ENCODE peak calls at places on chromosomes 6 and 20, in four cellular contexts. V is K562, D is A549, S is GM12878. L is an unnamed sample.

GRCh38 chr6:167219967-167220512 is 62.3 kb upstream of the GPR31 start:
- DNase-seq in V (no peak), D (no peak), S (no peak), L (no peak)

GRCh38 chr6:15297895-15298590 is 52.2 kb downstream of the JARID2 start:
- DNase-seq in V (no peak), D (no peak), S (no peak), L (no peak)

GRCh38 chr6:71349976-71350615 is 61.5 kb downstream of the OGFRL1 start:
- DNase-seq in V (no peak), D (no peak), S (no peak), L (peak; percentile 80)

GRCh38 chr6:77467038-77467437 is 3.7 kb upstream of the HTR1B start:
- DNase-seq in V (no peak), D (no peak), S (no peak), L (peak; percentile 13)

GRCh38 chr6:38305995-38306681 is 333.6 kb downstream of the BTBD9 start:
- DNase-seq in V (no peak), D (no peak), S (peak; percentile 40), L (peak; percentile 46)

GRCh38 chr6:44052419-44053011 is 74.7 kb downstream of the MRPL14 start:
- DNase-seq in V (peak; percentile 78), D (peak; percentile 56), S (no peak), L (peak; percentile 80)

GRCh38 chr6:140609956-140610355 is 1235.5 kb upstream of the CITED2 start:
- DNase-seq in V (no peak), D (no peak), S (no peak), L (no peak)

GRCh38 chr20:11556410-11556809 is 361.3 kb upstream of the BTBD3 start:
- DNase-seq in V (no peak), D (no peak), S (no peak), L (no peak)

GRCh38 chr6:125924169-125924568 is 32.4 kb upstream of the HINT3 start:
- DNase-seq in V (peak; percentile 35), D (no peak), S (no peak), L (no peak)

GRCh38 chr6:13398081-13398406 is 69.7 kb upstream of the TBC1D7 start:
- DNase-seq in V (no peak), D (no peak), S (no peak), L (no peak)

GRCh38 chr20:18428490-18429173 is 38.2 kb downstream of the DZANK1 start:
- DNase-seq in V (no peak), D (peak; percentile 19), S (no peak), L (peak; percentile 16)

GRCh38 chr6:27761391-27761790 is 150.8 kb downstream of the OR2B2 start:
- DNase-seq in V (peak; percentile 3), D (no peak), S (no peak), L (no peak)

GRCh38 chr6:16511723-16512584 is 249.3 kb downstream of the ATXN1 start:
- DNase-seq in V (no peak), D (no peak), S (peak; percentile 72), L (no peak)

GRCh38 chr20:24199493-24199892 is 210.9 kb upstream of the GGTLC1 start:
- DNase-seq in V (no peak), D (no peak), S (no peak), L (no peak)

GRCh38 chr6:14903176-14904088 is 342.4 kb upstream of the JARID2 start:
- DNase-seq in V (no peak), D (no peak), S (no peak), L (no peak)

GRCh38 chr6:190596-191395 is 101.5 kb upstream of the DUSP22 start:
- DNase-seq in V (no peak), D (no peak), S (no peak), L (no peak)

GRCh38 chr20:38779247-38780097 is 26.0 kb upstream of the PPP1R16B start:
- DNase-seq in V (no peak), D (no peak), S (no peak), L (no peak)

GRCh38 chr20:59004763-59005522 is 2.1 kb downstream of the CTSZ start:
- DNase-seq in V (no peak), D (no peak), S (peak; percentile 94), L (no peak)

GRCh38 chr6:104525677-104526322 is 333.9 kb downstream of the HACE1 start:
- DNase-seq in V (peak; percentile 90), D (peak; percentile 69), S (peak; percentile 17), L (peak; percentile 64)

GRCh38 chr6:22519237-22519636 is 50.1 kb upstream of the HDGFL1 start:
- DNase-seq in V (no peak), D (no peak), S (no peak), L (no peak)

GRCh38 chr20:25574411-25574810 is 10.9 kb downstream of the NINL start:
- DNase-seq in V (peak; percentile 9), D (peak; percentile 54), S (no peak), L (peak; percentile 52)

GRCh38 chr20:50704971-50705370 is 13.6 kb upstream of the RIPOR3 start:
- DNase-seq in V (no peak), D (no peak), S (no peak), L (peak; percentile 87)

GRCh38 chr20:10369723-10370090 is 64.3 kb downstream of the MKKS start:
- DNase-seq in V (no peak), D (peak; percentile 95), S (no peak), L (peak; percentile 37)

DNA sequence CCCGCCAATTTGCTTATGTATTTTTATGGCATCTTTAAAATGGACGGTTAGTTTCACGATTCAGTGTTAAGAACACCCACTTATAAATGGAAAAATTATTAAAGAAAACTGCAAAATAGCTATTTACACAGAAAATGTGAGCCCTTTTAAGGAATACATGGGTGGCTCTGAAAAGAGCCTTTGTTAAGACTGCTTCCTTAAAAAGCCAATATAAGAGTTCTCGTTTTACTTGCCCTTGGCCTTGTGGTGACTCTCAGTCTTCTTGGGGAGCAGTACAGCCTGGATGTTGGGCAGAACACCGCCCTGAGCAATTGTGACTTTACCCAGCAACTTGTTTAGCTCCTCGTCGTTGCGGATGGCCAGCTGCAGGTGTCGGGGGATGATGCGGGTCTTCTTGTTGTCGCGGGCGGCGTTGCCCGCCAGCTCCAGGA is 111.4 kb downstream of the HFE start:
- DNase-seq in V (no peak), D (no peak), S (no peak), L (peak; percentile 26)
- TF ChIP-seq ELK1 in V (no peak), D (no peak), S (no peak), L (no peak)

GRCh38 chr6:133504761-133505160 is 263.6 kb downstream of the EYA4 start:
- DNase-seq in V (no peak), D (no peak), S (no peak), L (no peak)
- TF ChIP-seq ELK1 in V (no peak), D (no peak), S (no peak), L (no peak)

GRCh38 chr6:87661016-87661415 is 41.0 kb downstream of the AKIRIN2 start:
- DNase-seq in V (no peak), D (no peak), S (no peak), L (peak; percentile 55)

GRCh38 chr6:87656857-87657256 is 45.2 kb downstream of the AKIRIN2 start:
- DNase-seq in V (no peak), D (no peak), S (no peak), L (no peak)

GRCh38 chr6:87661503-87661902 is 40.5 kb downstream of the AKIRIN2 start:
- DNase-seq in V (no peak), D (no peak), S (no peak), L (peak; percentile 32)

GRCh38 chr6:87660226-87660886 is 41.7 kb downstream of the AKIRIN2 start:
- DNase-seq in V (no peak), D (no peak), S (no peak), L (peak; percentile 83)

GRCh38 chr6:87658516-87658915 is 43.5 kb downstream of the AKIRIN2 start:
- DNase-seq in V (peak; percentile 15), D (no peak), S (no peak), L (no peak)
- TF ChIP-seq ELK1 in V (no peak), D (no peak), S (no peak), L (no peak)

DNA sequence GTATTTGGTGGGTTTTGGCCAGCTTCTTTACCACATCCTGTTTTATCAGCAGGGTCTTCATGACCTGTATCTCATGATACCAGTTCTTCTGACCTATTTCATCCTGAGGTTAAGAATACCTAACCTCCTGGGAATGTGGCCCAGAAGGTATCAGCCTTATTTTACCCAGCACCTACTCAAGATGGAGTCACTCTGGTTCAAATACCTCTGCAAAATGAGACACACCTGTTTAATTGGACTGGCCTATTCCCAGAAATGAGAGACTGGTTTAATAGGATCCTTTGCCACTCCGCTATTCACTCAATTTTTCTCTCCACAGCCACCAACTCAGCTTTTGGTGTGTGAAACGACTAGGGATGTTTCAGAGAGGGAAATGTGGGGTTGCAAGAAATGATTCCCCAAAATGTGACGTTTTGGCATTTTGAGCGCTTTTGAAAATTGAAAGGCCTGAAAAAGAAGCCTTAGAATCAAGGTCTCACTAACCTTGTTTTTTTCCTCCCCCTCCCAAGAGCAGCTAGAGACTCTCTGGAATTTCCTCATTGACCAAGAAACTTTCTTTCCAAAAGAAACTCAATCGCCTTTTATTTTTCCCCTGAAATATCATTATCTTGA is 45.5 kb upstream of the RNGTT start:
- DNase-seq in V (no peak), D (no peak), S (no peak), L (no peak)
- TF ChIP-seq ELK1 in V (no peak), D (no peak), S (no peak), L (no peak)

DNA sequence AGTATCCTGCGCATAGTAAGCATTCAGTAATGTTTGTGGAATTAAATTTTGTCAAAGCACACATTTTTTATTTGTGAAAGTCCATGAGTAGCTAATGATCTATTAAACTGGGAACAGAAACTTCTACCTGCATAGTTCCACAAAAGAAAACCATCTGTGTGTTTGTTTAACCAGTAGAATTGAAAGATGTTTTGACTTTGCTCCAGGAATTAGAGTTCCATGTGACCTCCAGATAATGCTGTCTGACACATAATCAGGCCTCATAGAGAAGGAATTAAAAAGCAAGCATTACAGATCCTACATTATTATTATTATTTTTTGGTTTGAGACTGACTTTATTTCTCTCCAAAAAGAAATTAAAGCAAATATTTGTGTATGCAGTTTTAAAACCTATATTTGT is 126.5 kb downstream of the PACRG start:
- DNase-seq in V (no peak), D (no peak), S (no peak), L (no peak)
- TF ChIP-seq ELK1 in V (no peak), D (no peak), S (no peak), L (no peak)

GRCh38 chr6:30213999-30214982 is 1.1 kb upstream of the TRIM26 start:
- DNase-seq in V (peak; percentile 30), D (peak; percentile 73), S (peak; percentile 33), L (peak; percentile 73)

GRCh38 chr6:30213654-30213998 is 420 bp upstream of the TRIM26 start:
- DNase-seq in V (no peak), D (no peak), S (no peak), L (no peak)

GRCh38 chr6:30223339-30223738 is 10.1 kb upstream of the TRIM26 start:
- DNase-seq in V (no peak), D (no peak), S (no peak), L (no peak)

GRCh38 chr6:30216096-30216495 is 2.9 kb upstream of the TRIM26 start:
- DNase-seq in V (no peak), D (no peak), S (no peak), L (no peak)

GRCh38 chr6:30219244-30219643 is 6.0 kb upstream of the TRIM26 start:
- DNase-seq in V (no peak), D (peak; percentile 58), S (peak; percentile 23), L (peak; percentile 44)
- TF ChIP-seq ELK1 in V (no peak), D (no peak), S (no peak), L (no peak)

L was measured in IMR-90.